ENCODE peak calls at places on chromosome 1, in four cellular contexts. N, I, D and C are unnamed samples.

GRCh38 chr1:9628541-9629444 is 22.7 kb upstream of the PIK3CD start:
- DNase-seq in N (no peak), I (no peak), D (no peak), C (no peak)

GRCh38 chr1:230806552-230806951 is 59.4 kb downstream of the CAPN9 start:
- DNase-seq in N (no peak), I (no peak), D (no peak), C (no peak)

GRCh38 chr1:165562576-165562975 is 18.8 kb downstream of the LRRC52 start:
- DNase-seq in N (no peak), I (no peak), D (no peak), C (no peak)

GRCh38 chr1:109623601-109624161 is 4.0 kb downstream of the AMPD2 start:
- DNase-seq in N (no peak), I (no peak), D (no peak), C (no peak)

GRCh38 chr1:14713077-14713476 is 114.6 kb downstream of the KAZN start:
- DNase-seq in N (no peak), I (no peak), D (no peak), C (no peak)

GRCh38 chr1:8674912-8675311 is 142.5 kb downstream of the RERE start:
- DNase-seq in N (no peak), I (no peak), D (no peak), C (no peak)

GRCh38 chr1:8482844-8483436 is 165.0 kb downstream of the SLC45A1 start:
- DNase-seq in N (no peak), I (no peak), D (no peak), C (no peak)

GRCh38 chr1:8303141-8303540 is 14.8 kb upstream of the SLC45A1 start:
- DNase-seq in N (no peak), I (no peak), D (no peak), C (no peak)

GRCh38 chr1:71414229-71414628 is 333.4 kb upstream of the ZRANB2 start:
- DNase-seq in N (no peak), I (no peak), D (no peak), C (no peak)

GRCh38 chr1:180170569-180170968 is 15.9 kb downstream of the QSOX1 start:
- DNase-seq in N (no peak), I (peak; percentile 19), D (no peak), C (no peak)

GRCh38 chr1:46315669-46316403 is 12.3 kb downstream of the UQCRH start:
- DNase-seq in N (no peak), I (no peak), D (no peak), C (no peak)

GRCh38 chr1:229879746-229880145 is 187.3 kb upstream of the GALNT2 start:
- DNase-seq in N (no peak), I (no peak), D (no peak), C (no peak)

GRCh38 chr1:205766038-205766437 is 9.2 kb downstream of the RAB29 start:
- DNase-seq in N (no peak), I (no peak), D (no peak), C (no peak)

GRCh38 chr1:204096931-204097330 is 24.0 kb downstream of the SOX13 start:
- DNase-seq in N (no peak), I (no peak), D (no peak), C (no peak)

GRCh38 chr1:204095248-204095640 is 22.3 kb downstream of the SOX13 start:
- DNase-seq in N (no peak), I (no peak), D (no peak), C (no peak)

GRCh38 chr1:204102719-204103118 is 29.8 kb downstream of the SOX13 start:
- DNase-seq in N (no peak), I (peak; percentile 49), D (no peak), C (no peak)

GRCh38 chr1:204102029-204102611 is 29.2 kb downstream of the SOX13 start:
- DNase-seq in N (no peak), I (peak; percentile 89), D (no peak), C (no peak)

DNA sequence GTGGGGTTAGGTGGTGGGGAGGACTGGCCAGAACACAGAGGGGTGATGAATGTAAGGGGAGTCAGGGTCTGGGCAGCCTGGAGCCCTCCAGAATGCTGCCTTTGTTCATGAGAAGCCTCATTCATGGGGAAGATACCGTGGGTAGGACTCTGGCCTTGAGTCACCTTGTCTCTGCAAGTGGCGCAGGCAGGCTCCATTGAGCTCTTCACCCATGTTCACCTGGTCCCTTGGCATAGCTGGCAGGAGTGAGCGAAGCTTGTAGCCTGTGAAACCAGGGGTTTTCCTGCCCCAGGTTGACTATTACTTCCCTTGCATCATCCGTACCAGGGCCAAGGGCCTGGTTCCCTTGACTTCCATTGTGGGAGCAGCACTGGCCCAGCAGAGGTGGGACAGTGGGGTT is 25.8 kb downstream of the SOX13 start:
- DNase-seq in N (no peak), I (no peak), D (no peak), C (no peak)
- TF ChIP-seq HMGXB4 in N (no peak), I (no peak), D (no peak), C (no peak)

GRCh38 chr1:207645632-207646081 is 724 bp downstream of the CR1L start:
- DNase-seq in N (no peak), I (no peak), D (no peak), C (peak; percentile 31)

GRCh38 chr1:207644852-207645631 is at the start of gene CR1L:
- DNase-seq in N (peak; percentile 64), I (no peak), D (peak; percentile 96), C (peak; percentile 94)

GRCh38 chr1:207649204-207649753 is 4.3 kb downstream of the CR1L start:
- DNase-seq in N (no peak), I (no peak), D (no peak), C (no peak)

GRCh38 chr1:207647966-207648906 is 3.3 kb downstream of the CR1L start:
- DNase-seq in N (no peak), I (no peak), D (no peak), C (no peak)

DNA sequence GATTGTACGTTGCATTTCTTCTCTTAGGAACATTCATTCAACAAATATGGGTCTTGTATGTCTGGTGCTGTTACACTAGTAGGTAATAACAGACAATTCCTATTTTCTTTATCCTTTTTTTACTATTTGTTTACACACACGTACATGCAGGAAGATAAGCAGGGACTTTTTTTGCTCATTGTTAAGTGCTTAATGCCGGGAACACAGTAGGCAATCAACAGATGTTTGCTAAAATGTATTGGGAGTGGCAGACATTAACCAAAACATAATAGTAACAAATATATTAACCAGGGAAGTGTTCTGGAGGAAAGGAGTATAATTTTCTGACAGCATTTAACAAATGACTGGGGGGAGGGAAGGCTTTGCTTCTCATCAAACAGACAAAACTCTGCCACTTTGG is 2.0 kb downstream of the CR1L start:
- DNase-seq in N (no peak), I (no peak), D (no peak), C (no peak)
- TF ChIP-seq HMGXB4 in N (no peak), I (no peak), D (no peak), C (no peak)

GRCh38 chr1:192496369-192497056 is 79.1 kb upstream of the RGS1 start:
- DNase-seq in N (no peak), I (no peak), D (no peak), C (no peak)
- TF ChIP-seq HMGXB4 in N (no peak), I (no peak), D (no peak), C (no peak)

GRCh38 chr1:59241909-59242308 is 55.0 kb upstream of the FGGY start:
- DNase-seq in N (no peak), I (no peak), D (no peak), C (no peak)
- TF ChIP-seq HMGXB4 in N (no peak), I (no peak), D (no peak), C (no peak)

GRCh38 chr1:93907718-93908117 is 1.5 kb downstream of the GCLM start:
- DNase-seq in N (no peak), I (peak; percentile 10), D (peak; percentile 16), C (no peak)
- TF ChIP-seq HMGXB4 in N (no peak), I (no peak), D (no peak), C (no peak)

DNA sequence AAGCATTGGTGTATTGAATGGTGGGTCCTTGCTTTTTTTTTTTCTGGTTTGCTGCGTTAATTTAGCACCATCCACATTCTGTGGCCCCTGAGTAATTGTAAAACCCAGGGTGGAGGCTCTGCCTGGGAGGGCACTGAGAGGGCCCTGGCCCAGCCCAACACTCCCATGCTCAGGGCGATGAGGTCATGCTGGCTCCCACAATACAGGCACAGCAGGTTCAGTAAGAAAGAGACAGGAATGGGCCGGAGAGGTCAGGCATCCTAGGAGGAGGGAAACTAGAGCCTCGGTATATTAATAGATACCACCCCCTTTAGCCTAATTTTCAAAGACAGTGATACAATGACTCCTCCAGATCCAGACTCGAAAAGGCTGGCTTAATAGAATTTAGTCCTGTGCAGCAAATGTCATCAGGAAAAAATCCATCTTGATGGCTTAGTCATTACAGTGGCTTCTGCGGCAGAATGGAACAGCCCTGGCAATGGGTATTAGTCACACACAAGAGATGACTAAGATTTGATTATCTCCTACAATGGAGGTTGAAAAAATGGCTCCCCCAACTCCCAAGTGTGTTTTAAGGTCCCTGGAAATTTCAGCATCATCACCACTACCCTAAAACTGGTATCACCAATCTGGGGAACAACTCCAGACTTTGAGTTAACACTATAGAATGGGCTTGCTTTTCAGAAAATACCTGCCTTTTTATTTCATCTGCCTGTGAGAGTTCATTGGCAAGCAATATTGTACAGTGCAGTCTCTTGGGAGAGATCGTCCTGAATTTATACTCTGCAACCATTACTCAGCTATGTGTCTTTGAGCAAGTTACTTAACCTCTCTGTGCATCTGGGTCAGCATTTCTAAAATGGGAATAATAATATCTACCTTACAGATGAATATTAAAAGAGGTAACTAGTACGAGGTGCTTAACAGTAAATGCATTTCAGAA is 43.9 kb upstream of the LYST start:
- DNase-seq in N (peak; percentile 94), I (peak; percentile 28), D (no peak), C (peak; percentile 40)
- TF ChIP-seq HMGXB4 in N (no peak), I (no peak), D (no peak), C (no peak)

DNA sequence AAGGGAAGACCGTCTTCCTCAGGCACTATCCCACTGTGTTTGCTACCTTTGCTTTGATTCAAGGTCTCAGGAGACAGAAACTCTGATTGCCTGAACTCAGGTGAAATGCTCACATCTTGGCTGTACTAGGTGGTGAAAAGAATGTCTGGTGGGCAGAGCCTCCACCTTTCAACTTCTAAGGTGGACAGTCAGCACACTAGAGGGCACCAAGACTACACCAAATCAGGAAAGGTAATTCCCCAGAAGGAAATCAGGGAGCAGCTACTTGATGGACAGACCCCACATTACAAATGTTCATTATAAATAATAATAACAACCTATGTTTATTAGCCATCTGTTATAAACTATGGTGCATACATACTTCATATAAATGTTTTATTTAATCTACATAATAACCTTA is 220.9 kb downstream of the ATG4C start:
- DNase-seq in N (peak; percentile 6), I (peak; percentile 3), D (no peak), C (peak; percentile 37)
- TF ChIP-seq HMGXB4 in N (no peak), I (no peak), D (no peak), C (no peak)

GRCh38 chr1:214364335-214364734 is 83.4 kb downstream of the SMYD2 start:
- DNase-seq in N (no peak), I (no peak), D (no peak), C (no peak)
- TF ChIP-seq HMGXB4 in N (no peak), I (no peak), D (no peak), C (no peak)